ENCODE peak calls at places on chromosomes 16 and 17, in six cellular contexts. W is psoas muscle, I is pancreas, L is mammary epithelial cell, C is left ventricle myocardium inferior, Q is SK-N-SH. H is an unnamed sample. For H3K27me3, the result is how much of the 10 kb centered on the place peaks cover.

GRCh38 chr17:19744492-19744891 is 3.6 kb downstream of the ALDH3A1 start:
- DNase-seq in Q (no peak), L (no peak), W (no peak), I (peak), C (no peak), H (no peak)

GRCh38 chr17:81518785-81519283 is 6.2 kb upstream of the ACTG1 start:
- DNase-seq in L (peak), C (peak), W (peak), I (peak), Q (no peak), H (peak)

GRCh38 chr16:14303182-14303618 is 232.1 kb downstream of the MRTFB start:
- DNase-seq in L (peak), I (no peak), Q (no peak), W (no peak), C (no peak), H (no peak)

GRCh38 chr17:81537343-81537855 is 9.2 kb downstream of the FSCN2 start:
- DNase-seq in I (peak), Q (peak), L (no peak), W (peak), C (no peak), H (no peak)

GRCh38 chr17:79824234-79824633 is 15.0 kb downstream of the CBX4 start:
- DNase-seq in Q (no peak), W (no peak), I (no peak), L (no peak), C (no peak), H (no peak)

GRCh38 chr17:35804658-35805192 is 4.6 kb upstream of the TAF15 start:
- DNase-seq in C (no peak), Q (peak), I (no peak), W (no peak), L (peak), H (no peak)

GRCh38 chr17:31856750-31857149 is 2.3 kb downstream of the COPRS start:
- DNase-seq in Q (no peak), W (no peak), I (no peak), L (no peak), C (no peak), H (no peak)

GRCh38 chr17:34626141-34626681 is 46.8 kb downstream of the TMEM132E start:
- DNase-seq in C (no peak), W (no peak), L (no peak), I (peak), Q (no peak), H (peak)

GRCh38 chr16:64363039-64363438 is 758.8 kb downstream of the CDH11 start:
- DNase-seq in C (no peak), L (no peak), I (no peak), W (no peak), Q (no peak), H (no peak)

GRCh38 chr16:8963010-8963824 is 489 bp downstream of the USP7 start:
- DNase-seq in W (no peak), I (peak), L (no peak), Q (peak), C (no peak), H (no peak)

DNA sequence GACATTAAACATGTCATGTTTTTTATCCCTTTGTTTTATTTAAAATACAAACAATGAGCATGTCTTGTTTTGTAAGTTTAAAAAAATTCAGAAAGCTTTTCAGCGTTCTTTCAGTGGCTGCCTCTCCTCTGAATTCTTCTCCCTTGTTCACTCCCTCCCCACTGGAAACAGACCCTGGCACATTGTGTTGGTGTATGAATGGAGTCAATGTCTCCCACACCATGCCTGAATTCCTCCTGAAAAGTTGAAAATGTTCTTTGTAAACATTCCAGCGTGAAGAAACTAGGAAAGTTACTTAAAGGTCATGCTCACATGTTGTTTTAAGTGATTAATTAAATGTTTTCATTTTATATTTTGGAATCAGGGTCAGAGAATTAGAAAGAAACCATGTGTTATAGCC is 136.9 kb upstream of the DYNLRB2 start:
- DNase-seq in Q (no peak), C (no peak), W (no peak), I (no peak), L (no peak), H (no peak)
- H3K27me3 ChIP-seq in Q (under half), C (under half), W (under half), I (under half), L (under half), H (under half)

GRCh38 chr17:50271173-50271750 is 3.0 kb upstream of the TMEM92 start:
- DNase-seq in Q (no peak), C (no peak), L (no peak), I (no peak), W (no peak), H (no peak)
- H3K4me3 ChIP-seq in Q (no peak), C (no peak), L (no peak), I (no peak), W (no peak), H (no peak)

GRCh38 chr17:48643697-48644012 is 17.5 kb upstream of the HOXB9 start:
- DNase-seq in Q (no peak), I (no peak), W (no peak), C (no peak), L (no peak), H (no peak)
- H3K27me3 ChIP-seq in Q (half or more), I (under half), W (under half), C (half or more), L (half or more), H (half or more)

DNA sequence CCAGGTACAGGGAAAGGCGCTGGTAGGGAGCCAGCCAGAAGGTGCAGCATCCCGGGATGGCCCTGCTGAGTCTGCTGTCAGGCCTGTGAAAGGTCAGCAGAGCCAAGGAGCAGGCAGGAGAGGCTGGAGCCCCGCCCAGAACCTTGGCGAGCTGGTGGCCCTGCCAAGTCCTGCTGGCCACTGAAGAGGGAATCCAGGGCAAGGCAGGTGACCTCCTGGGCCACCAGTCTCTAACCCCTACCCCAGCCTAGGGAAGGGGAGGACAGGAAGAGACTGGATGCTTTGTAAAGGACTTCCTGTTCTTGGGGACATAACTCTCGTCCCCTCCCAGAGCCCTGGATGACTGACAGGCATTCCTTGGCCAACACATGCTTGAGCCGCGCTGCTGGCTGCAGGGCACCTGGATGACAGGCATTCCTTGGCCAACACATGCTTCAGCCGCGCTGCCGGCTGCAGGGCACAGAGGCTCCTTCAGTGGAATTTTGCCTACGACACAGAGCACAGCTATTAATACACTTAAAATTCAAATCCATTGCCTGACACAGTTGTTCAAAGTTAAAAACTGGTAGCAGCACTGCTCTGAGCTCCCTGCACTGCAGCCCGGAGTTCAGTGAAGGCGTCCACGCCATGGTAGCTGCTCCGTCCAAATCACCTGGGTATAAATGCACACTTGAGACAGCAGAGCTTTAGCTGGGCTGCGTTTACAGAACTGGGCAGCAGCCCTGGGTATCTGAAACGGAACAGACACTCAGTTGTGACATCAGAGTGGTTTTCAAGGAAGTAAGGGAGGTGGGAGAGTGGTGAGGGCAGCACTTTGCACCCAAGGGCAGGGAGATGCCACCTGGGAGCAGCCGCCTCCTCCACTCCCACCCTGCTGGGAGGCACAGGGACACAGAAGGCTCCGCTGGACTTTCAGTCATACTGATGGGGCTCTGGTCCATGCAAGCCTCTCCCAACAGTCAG is 2.0 kb upstream of the BRICD5 start:
- DNase-seq in Q (no peak), W (peak), C (peak), I (peak), L (peak), H (peak)
- H3K4me3 ChIP-seq in Q (peak), W (peak), C (peak), I (no peak), L (no peak), H (peak)

DNA sequence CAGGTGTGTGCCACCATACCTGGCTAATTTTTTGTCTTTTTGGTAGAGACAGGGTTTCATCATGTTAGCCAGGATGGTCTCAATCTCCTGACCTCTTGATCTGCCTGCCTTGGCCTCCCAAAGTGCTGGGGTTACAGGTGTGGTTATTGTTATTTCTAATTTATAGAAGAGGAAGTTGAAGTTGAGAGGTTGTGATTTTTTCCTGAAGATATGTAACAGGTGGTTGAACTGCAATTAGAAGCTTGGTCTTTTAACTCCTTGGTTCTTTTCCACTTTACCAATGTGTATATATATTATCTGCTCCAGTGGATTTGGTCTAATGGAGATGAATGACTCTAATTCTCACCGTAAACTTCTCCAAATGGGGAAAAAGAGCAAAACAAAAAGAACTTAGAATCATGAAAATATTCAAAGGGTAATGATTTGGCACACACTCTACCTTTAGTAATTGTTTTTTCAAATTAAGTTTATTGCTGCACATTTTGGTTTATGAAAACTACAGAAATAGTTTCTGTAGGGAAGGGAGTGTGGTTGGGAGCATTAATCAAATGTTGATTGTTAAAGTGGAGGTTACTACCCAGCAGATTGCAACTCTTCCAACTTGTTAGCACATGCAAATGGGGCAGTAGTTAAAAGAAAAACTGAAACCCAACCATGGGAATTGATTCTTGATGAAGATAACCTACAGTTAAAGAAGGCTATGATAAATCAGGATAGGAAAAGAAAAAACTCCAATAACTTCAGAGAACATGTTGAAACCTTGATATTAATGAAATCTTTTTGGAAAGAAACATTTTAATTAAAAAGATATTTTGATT is 1.8 kb upstream of the KRT10 start:
- DNase-seq in Q (no peak), L (peak), W (no peak), I (no peak), C (no peak), H (no peak)
- H3K27me3 ChIP-seq in Q (under half), L (under half), W (under half), I (under half), C (under half), H (under half)

DNA sequence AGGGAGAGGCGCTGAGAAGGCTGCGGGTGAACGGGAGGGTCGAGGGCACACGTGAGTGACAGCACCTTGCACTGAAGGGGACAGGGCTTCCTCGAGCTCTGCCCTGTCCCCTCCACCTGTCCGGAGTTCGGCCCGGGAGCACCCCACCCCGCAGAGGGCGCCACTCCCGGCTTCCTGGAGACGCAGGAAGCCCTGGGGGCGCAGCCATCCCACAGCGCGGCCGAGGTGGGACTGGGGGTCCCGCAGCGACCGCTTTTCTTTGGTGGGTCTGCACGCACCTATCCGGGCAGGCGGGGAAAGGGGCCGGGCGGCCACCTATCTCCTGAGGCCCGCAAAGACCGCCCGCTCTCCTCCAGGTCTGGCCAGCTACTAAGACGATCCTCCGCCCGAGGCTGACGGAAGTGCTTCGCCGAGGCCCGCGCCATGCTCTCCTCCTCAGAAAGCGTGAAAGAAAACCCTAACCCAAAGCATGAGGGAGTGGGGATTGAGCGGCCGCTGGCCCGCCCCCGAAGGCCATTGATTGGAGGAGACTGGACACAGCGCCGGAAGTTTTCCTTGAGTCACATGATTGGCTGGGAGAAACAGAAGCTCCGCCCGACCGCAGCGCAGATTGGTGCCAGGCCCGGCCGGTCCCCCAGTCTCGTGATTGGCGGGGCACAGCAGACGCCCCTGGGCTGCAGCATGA is 34.4 kb downstream of the DDX19A start:
- DNase-seq in L (peak), W (peak), C (peak), I (peak), Q (peak), H (peak)
- H3K4me3 ChIP-seq in L (peak), W (peak), C (peak), I (peak), Q (peak), H (peak)

DNA sequence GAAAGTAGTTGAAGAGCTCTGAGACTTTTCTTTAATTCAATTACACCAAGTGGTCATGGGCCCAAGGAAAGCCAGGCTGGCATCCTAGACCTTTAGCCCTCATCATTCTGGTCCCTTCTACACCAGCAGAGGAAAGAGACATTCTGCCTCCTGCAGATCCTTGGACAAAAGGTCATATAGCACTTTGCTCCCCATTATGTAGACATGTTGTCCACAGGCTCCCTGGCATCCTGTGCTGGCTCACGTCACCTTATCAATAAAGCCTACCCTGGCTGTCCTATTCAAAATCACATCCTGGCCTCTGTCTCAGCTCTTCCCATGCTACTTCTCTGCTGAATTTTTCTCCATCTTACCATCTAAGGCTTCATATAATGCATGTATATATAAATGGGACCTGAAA is 61.6 kb upstream of the MAF start:
- DNase-seq in Q (no peak), I (no peak), C (no peak), L (no peak), W (no peak), H (no peak)
- H3K27me3 ChIP-seq in Q (under half), I (under half), C (under half), L (under half), W (under half), H (under half)

GRCh38 chr17:78268960-78269892 is 37.8 kb downstream of the TMEM235 start:
- DNase-seq in W (no peak), Q (peak), L (no peak), I (peak), C (no peak), H (no peak)
- H3K4me3 ChIP-seq in W (no peak), Q (no peak), L (no peak), I (no peak), C (no peak), H (no peak)

DNA sequence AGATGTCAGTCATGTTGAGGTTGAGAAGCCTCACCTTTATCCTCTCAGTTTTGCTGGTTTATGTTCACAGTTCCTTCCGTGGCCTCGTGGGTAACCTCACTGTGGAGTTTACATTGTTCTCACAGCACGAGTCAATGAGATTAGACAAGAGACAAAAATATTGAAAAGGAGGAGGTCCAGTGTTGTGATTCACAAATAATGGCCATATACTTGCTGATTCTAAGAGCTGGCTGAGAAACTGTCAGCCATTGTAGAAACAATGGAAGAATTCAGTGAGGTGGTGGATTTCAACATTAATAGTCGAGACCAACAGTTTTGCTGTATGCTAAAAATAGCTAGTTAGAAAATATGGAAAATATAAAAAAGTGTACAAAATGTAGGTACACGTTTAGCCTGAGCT is 176.4 kb upstream of the WSCD1 start:
- DNase-seq in L (no peak), Q (no peak), W (no peak), I (no peak), C (no peak), H (no peak)
- H3K27me3 ChIP-seq in L (under half), Q (under half), W (under half), I (under half), C (half or more), H (under half)

GRCh38 chr16:15856217-15856616 is 611 bp downstream of the MYH11 start:
- DNase-seq in L (no peak), I (no peak), W (no peak), Q (no peak), C (no peak), H (no peak)

GRCh38 chr16:15855704-15856003 is 1.2 kb downstream of the MYH11 start:
- DNase-seq in L (no peak), Q (no peak), W (no peak), I (no peak), C (no peak), H (no peak)

GRCh38 chr16:15857779-15858560 is 1.1 kb upstream of the MYH11 start:
- DNase-seq in L (no peak), C (peak), Q (peak), W (peak), I (peak), H (no peak)

GRCh38 chr16:15858921-15859668 is 2.3 kb upstream of the MYH11 start:
- DNase-seq in I (no peak), L (no peak), Q (no peak), W (no peak), C (no peak), H (no peak)

GRCh38 chr16:15856901-15857778 is at the start of gene MYH11:
- DNase-seq in Q (peak), L (peak), W (no peak), I (peak), C (no peak), H (no peak)
- H3K4me3 ChIP-seq in Q (peak), L (peak), W (peak), I (no peak), C (peak), H (peak)